ENCODE peak calls at places on chromosome 4, in seven cellular contexts. S is spleen, L is GM12878, V is transverse colon, J is upper lobe of left lung, C is H1, M is prostate gland. F is an unnamed sample.

GRCh38 chr4:160091631-160092030 is 988.8 kb downstream of the RAPGEF2 start:
- DNase-seq in J (no peak), V (no peak), M (no peak), S (no peak), C (no peak), L (no peak), F (no peak)

GRCh38 chr4:8344387-8344786 is 74.8 kb downstream of the HTRA3 start:
- DNase-seq in M (no peak), S (no peak), J (no peak), C (no peak), V (no peak), L (no peak), F (no peak)

GRCh38 chr4:48449151-48449550 is 34.0 kb upstream of the SLC10A4 start:
- DNase-seq in M (no peak), J (no peak), S (no peak), V (no peak), C (no peak), L (no peak), F (no peak)

GRCh38 chr4:20813698-20814097 is 113.4 kb downstream of the PACRGL start:
- DNase-seq in J (no peak), S (no peak), V (no peak), L (no peak), C (no peak), M (peak; percentile 41), F (no peak)

GRCh38 chr4:184420881-184421416 is 53.4 kb downstream of the IRF2 start:
- DNase-seq in S (no peak), C (no peak), L (peak; percentile 82), M (no peak), J (no peak), V (no peak), F (no peak)

GRCh38 chr4:52822583-52823477 is 39.3 kb upstream of the RASL11B start:
- DNase-seq in J (no peak), C (no peak), V (no peak), S (no peak), M (no peak), L (no peak), F (no peak)

GRCh38 chr4:140037353-140038030 is 116.5 kb downstream of the MAML3 start:
- DNase-seq in S (no peak), M (no peak), L (no peak), C (no peak), V (no peak), J (no peak), F (no peak)

GRCh38 chr4:44927361-44928061 is 201.2 kb upstream of the GNPDA2 start:
- DNase-seq in V (no peak), L (no peak), S (no peak), J (no peak), C (no peak), M (no peak), F (no peak)

GRCh38 chr4:150152764-150153163 is 74.5 kb downstream of the DCLK2 start:
- DNase-seq in S (no peak), L (no peak), V (no peak), M (no peak), J (no peak), C (no peak), F (no peak)

GRCh38 chr4:123597586-123597985 is 201.0 kb downstream of the SPRY1 start:
- DNase-seq in M (no peak), C (no peak), V (no peak), S (no peak), L (no peak), J (no peak), F (no peak)

GRCh38 chr4:102535398-102536082 is 34.4 kb downstream of the NFKB1 start:
- DNase-seq in M (no peak), V (no peak), S (no peak), L (no peak), C (no peak), J (no peak), F (no peak)

GRCh38 chr4:102836596-102836995 is 9.2 kb upstream of the UBE2D3 start:
- DNase-seq in V (no peak), M (no peak), L (no peak), S (no peak), C (no peak), J (no peak), F (no peak)

GRCh38 chr4:17437396-17437795 is 74.5 kb downstream of the QDPR start:
- DNase-seq in L (no peak), M (no peak), V (no peak), J (peak; percentile 30), C (no peak), S (peak; percentile 79), F (no peak)

GRCh38 chr4:86892639-86892965 is 380 bp upstream of the C4orf36 start:
- DNase-seq in J (no peak), L (no peak), S (no peak), M (no peak), C (no peak), V (no peak), F (peak; percentile 23)

GRCh38 chr4:123452585-123452984 is 56.0 kb downstream of the SPRY1 start:
- DNase-seq in J (no peak), C (no peak), L (no peak), M (peak; percentile 26), S (no peak), V (peak; percentile 46), F (no peak)

GRCh38 chr4:157421365-157421764 is 200.8 kb downstream of the GRIA2 start:
- DNase-seq in V (no peak), S (no peak), M (no peak), L (no peak), J (no peak), C (no peak), F (no peak)

GRCh38 chr4:2962614-2963184 is 507 bp downstream of the NOP14 start:
- DNase-seq in S (no peak), L (no peak), C (no peak), J (no peak), M (no peak), V (peak; percentile 40), F (no peak)

GRCh38 chr4:124234771-124235170 is 477.8 kb downstream of the ANKRD50 start:
- DNase-seq in M (no peak), S (no peak), J (no peak), V (no peak), C (no peak), L (no peak), F (no peak)

GRCh38 chr4:168551211-168551610 is 54.4 kb downstream of the PALLD start:
- DNase-seq in V (no peak), J (no peak), L (no peak), C (no peak), S (no peak), M (no peak), F (no peak)

GRCh38 chr4:55444822-55445221 is 49.1 kb downstream of the TMEM165 start:
- DNase-seq in L (no peak), M (no peak), S (no peak), J (no peak), C (no peak), V (no peak), F (no peak)

GRCh38 chr4:336893-337142 is 796 bp upstream of the ZNF141 start:
- DNase-seq in C (no peak), J (no peak), S (no peak), L (no peak), V (no peak), M (no peak), F (no peak)

GRCh38 chr4:37890501-37891220 is at the start of gene TBC1D1:
- DNase-seq in L (no peak), J (peak; percentile 91), M (peak; percentile 74), S (peak; percentile 93), C (no peak), V (peak; percentile 81), F (peak; percentile 48)
- TF ChIP-seq POLR2A in L (peak; percentile 68), J (no peak), M (peak; percentile 54), S (no peak), C (no peak), V (peak; percentile 16), F (no peak)

DNA sequence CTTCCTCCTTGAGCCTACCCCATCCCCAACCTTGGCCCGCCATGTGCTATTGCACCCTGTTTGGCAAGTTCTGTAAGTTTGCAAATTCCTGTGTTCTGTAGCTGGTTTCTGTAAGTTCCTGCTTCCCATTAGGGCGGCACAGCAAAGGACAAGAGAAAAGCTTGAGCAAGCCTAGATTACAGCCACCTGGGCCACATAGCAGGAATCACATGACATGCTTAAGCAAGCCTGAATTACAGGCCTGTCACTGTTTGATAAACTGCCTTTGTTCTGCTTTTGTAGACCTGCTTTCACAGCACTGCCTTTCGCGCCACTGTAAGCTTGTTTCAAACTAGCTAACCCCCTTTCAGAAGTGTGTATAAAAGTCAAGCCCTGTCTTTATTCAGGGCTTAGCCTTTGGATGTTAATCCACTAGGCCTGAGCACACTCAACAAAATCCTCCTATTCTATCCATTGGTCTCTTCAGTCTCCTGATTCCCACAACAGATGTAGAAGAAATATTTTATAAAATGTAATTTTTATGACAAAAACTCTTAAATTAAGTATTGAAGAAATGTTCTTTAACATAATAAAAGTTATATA is 906.8 kb upstream of the NDST4 start:
- DNase-seq in V (no peak), M (no peak), S (no peak), C (no peak), J (no peak), L (no peak), F (no peak)
- TF ChIP-seq POLR2AphosphoS5 in V (no peak), M (no peak), S (no peak), C (no peak), J (no peak), L (no peak), F (no peak)

GRCh38 chr4:38950734-38951133 is 81.5 kb downstream of the TMEM156 start:
- DNase-seq in C (no peak), J (no peak), S (no peak), V (no peak), M (no peak), L (no peak), F (no peak)
- TF ChIP-seq POLR2A in C (no peak), J (no peak), S (no peak), V (no peak), M (no peak), L (no peak), F (no peak)

DNA sequence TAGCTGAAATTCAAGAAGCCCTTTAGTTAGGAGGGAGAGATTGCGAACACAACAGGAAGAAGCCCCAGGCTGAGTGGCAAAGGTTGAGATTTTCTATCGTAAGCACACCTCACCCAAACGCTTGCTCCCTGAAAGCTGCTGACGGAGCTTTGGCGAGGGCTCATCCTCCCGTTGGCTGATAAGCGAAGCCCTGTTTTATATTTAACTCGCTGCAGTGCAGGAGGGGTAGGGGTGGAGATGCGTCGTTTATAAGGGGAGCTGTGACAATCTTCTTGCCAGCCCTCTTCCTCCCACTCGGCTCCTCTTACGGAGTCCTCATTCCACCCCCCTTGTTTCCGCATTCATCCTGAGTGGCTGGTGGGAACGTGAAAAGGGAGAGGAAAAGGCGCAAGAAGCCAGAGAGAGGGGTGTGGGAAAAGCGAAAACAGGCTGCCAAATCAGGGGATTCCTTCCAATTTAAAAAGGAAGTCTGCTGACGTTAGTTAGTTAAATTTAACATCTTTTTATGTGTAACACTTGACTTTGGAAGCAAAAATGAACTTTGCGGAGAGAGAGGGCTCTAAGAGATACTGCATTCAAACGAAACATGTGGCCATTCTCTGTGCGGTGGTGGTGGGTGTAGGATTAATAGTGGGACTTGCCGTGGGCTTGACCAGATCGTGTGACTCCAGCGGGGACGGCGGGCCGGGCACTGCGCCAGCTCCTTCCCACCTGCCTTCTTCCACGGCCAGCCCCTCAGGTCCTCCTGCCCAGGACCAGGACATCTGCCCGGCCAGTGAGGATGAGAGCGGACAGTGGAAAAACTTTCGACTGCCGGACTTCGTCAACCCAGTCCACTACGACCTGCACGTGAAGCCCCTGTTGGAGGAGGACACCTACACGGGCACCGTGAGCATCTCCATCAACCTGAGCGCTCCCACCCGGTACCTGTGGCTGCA is at the start of gene ENPEP:
- DNase-seq in C (no peak), J (peak; percentile 86), L (no peak), V (peak; percentile 18), S (no peak), M (peak; percentile 4), F (no peak)
- TF ChIP-seq POLR2AphosphoS5 in C (no peak), J (no peak), L (no peak), V (no peak), S (peak; percentile 56), M (no peak), F (no peak)

F was measured in GM12891.